ENCODE peak calls at places on chromosomes 5 and 9, in ten cellular contexts. One of them, this sample, is unnamed.

GRCh38 chr9:109507421-109507838 is 9.3 kb upstream of the PTPN3 start:
- DNase-seq in NCI-H1105: no peak
- DNase-seq in neuronal stem cell: no peak
- DNase-seq in type B pancreatic cell: no peak
- DNase-seq in SJSA1: peak; percentile 32
- DNase-seq in A673: no peak
- DNase-seq in uterus: peak; percentile 34
- DNase-seq in stimulated activated CD8-positive, alpha-beta memory T cell treated with anti-CD3 and anti-CD28 coated beads, Interleukin-12 subunit alpha, Interleukin-12 subunit beta, amount 100 ng/mL, for 4 hours: no peak
- DNase-seq in CD4-positive, alpha-beta T cell: no peak
- DNase-seq in sciatic nerve: no peak
- DNase-seq in this sample: no peak

GRCh38 chr5:10250804-10251276 is 760 bp downstream of the CCT5 start:
- DNase-seq in CD4-positive, alpha-beta T cell: no peak
- DNase-seq in A673: no peak
- DNase-seq in stimulated activated CD8-positive, alpha-beta memory T cell treated with anti-CD3 and anti-CD28 coated beads, Interleukin-12 subunit alpha, Interleukin-12 subunit beta, amount 100 ng/mL, for 4 hours: no peak
- DNase-seq in SJSA1: no peak
- DNase-seq in sciatic nerve: no peak
- DNase-seq in uterus: no peak
- DNase-seq in NCI-H1105: no peak
- DNase-seq in neuronal stem cell: no peak
- DNase-seq in type B pancreatic cell: no peak
- DNase-seq in this sample: no peak

GRCh38 chr9:89174291-89174690 is 4.3 kb downstream of the SHC3 start:
- DNase-seq in CD4-positive, alpha-beta T cell: no peak
- DNase-seq in stimulated activated CD8-positive, alpha-beta memory T cell treated with anti-CD3 and anti-CD28 coated beads, Interleukin-12 subunit alpha, Interleukin-12 subunit beta, amount 100 ng/mL, for 4 hours: no peak
- DNase-seq in A673: no peak
- DNase-seq in uterus: no peak
- DNase-seq in SJSA1: no peak
- DNase-seq in neuronal stem cell: no peak
- DNase-seq in type B pancreatic cell: no peak
- DNase-seq in sciatic nerve: no peak
- DNase-seq in NCI-H1105: no peak
- DNase-seq in this sample: no peak

GRCh38 chr5:25295067-25295466 is 650.3 kb upstream of the CDH10 start:
- DNase-seq in CD4-positive, alpha-beta T cell: no peak
- DNase-seq in A673: no peak
- DNase-seq in type B pancreatic cell: no peak
- DNase-seq in sciatic nerve: no peak
- DNase-seq in SJSA1: no peak
- DNase-seq in NCI-H1105: no peak
- DNase-seq in neuronal stem cell: no peak
- DNase-seq in stimulated activated CD8-positive, alpha-beta memory T cell treated with anti-CD3 and anti-CD28 coated beads, Interleukin-12 subunit alpha, Interleukin-12 subunit beta, amount 100 ng/mL, for 4 hours: no peak
- DNase-seq in uterus: no peak
- DNase-seq in this sample: no peak

GRCh38 chr5:128536861-128537305 is 1.2 kb downstream of the FBN2 start:
- DNase-seq in type B pancreatic cell: no peak
- DNase-seq in NCI-H1105: no peak
- DNase-seq in sciatic nerve: no peak
- DNase-seq in SJSA1: no peak
- DNase-seq in CD4-positive, alpha-beta T cell: no peak
- DNase-seq in uterus: no peak
- DNase-seq in stimulated activated CD8-positive, alpha-beta memory T cell treated with anti-CD3 and anti-CD28 coated beads, Interleukin-12 subunit alpha, Interleukin-12 subunit beta, amount 100 ng/mL, for 4 hours: no peak
- DNase-seq in A673: no peak
- DNase-seq in neuronal stem cell: peak; percentile 32
- DNase-seq in this sample: no peak

GRCh38 chr5:147398860-147399259 is 111.0 kb downstream of the DPYSL3 start:
- DNase-seq in NCI-H1105: no peak
- DNase-seq in sciatic nerve: no peak
- DNase-seq in CD4-positive, alpha-beta T cell: no peak
- DNase-seq in SJSA1: no peak
- DNase-seq in stimulated activated CD8-positive, alpha-beta memory T cell treated with anti-CD3 and anti-CD28 coated beads, Interleukin-12 subunit alpha, Interleukin-12 subunit beta, amount 100 ng/mL, for 4 hours: no peak
- DNase-seq in type B pancreatic cell: no peak
- DNase-seq in uterus: no peak
- DNase-seq in A673: no peak
- DNase-seq in neuronal stem cell: no peak
- DNase-seq in this sample: no peak

GRCh38 chr5:151627650-151628049 is 36.5 kb upstream of the FAT2 start:
- DNase-seq in NCI-H1105: no peak
- DNase-seq in sciatic nerve: no peak
- DNase-seq in stimulated activated CD8-positive, alpha-beta memory T cell treated with anti-CD3 and anti-CD28 coated beads, Interleukin-12 subunit alpha, Interleukin-12 subunit beta, amount 100 ng/mL, for 4 hours: no peak
- DNase-seq in SJSA1: no peak
- DNase-seq in A673: no peak
- DNase-seq in type B pancreatic cell: no peak
- DNase-seq in uterus: no peak
- DNase-seq in CD4-positive, alpha-beta T cell: no peak
- DNase-seq in neuronal stem cell: no peak
- DNase-seq in this sample: no peak

GRCh38 chr9:27442464-27442863 is 81.6 kb upstream of the IFNK start:
- DNase-seq in NCI-H1105: no peak
- DNase-seq in stimulated activated CD8-positive, alpha-beta memory T cell treated with anti-CD3 and anti-CD28 coated beads, Interleukin-12 subunit alpha, Interleukin-12 subunit beta, amount 100 ng/mL, for 4 hours: no peak
- DNase-seq in sciatic nerve: no peak
- DNase-seq in A673: no peak
- DNase-seq in CD4-positive, alpha-beta T cell: no peak
- DNase-seq in SJSA1: no peak
- DNase-seq in type B pancreatic cell: no peak
- DNase-seq in uterus: no peak
- DNase-seq in neuronal stem cell: no peak
- DNase-seq in this sample: no peak

GRCh38 chr9:91034521-91034920 is 232.9 kb downstream of the SYK start:
- DNase-seq in SJSA1: no peak
- DNase-seq in sciatic nerve: no peak
- DNase-seq in uterus: no peak
- DNase-seq in stimulated activated CD8-positive, alpha-beta memory T cell treated with anti-CD3 and anti-CD28 coated beads, Interleukin-12 subunit alpha, Interleukin-12 subunit beta, amount 100 ng/mL, for 4 hours: no peak
- DNase-seq in NCI-H1105: no peak
- DNase-seq in type B pancreatic cell: no peak
- DNase-seq in neuronal stem cell: no peak
- DNase-seq in A673: no peak
- DNase-seq in CD4-positive, alpha-beta T cell: no peak
- DNase-seq in this sample: no peak

GRCh38 chr5:98774192-98775046 is 956 bp downstream of the RGMB start:
- DNase-seq in A673: peak; percentile 86
- DNase-seq in neuronal stem cell: peak; percentile 60
- DNase-seq in SJSA1: peak; percentile 88
- DNase-seq in CD4-positive, alpha-beta T cell: peak; percentile 25
- DNase-seq in uterus: peak; percentile 52
- DNase-seq in sciatic nerve: peak; percentile 74
- DNase-seq in NCI-H1105: no peak
- DNase-seq in type B pancreatic cell: peak; percentile 79
- DNase-seq in stimulated activated CD8-positive, alpha-beta memory T cell treated with anti-CD3 and anti-CD28 coated beads, Interleukin-12 subunit alpha, Interleukin-12 subunit beta, amount 100 ng/mL, for 4 hours: peak; percentile 24
- DNase-seq in this sample: no peak

GRCh38 chr5:166909040-166909439 is 1382.4 kb upstream of the WWC1 start:
- DNase-seq in sciatic nerve: no peak
- DNase-seq in CD4-positive, alpha-beta T cell: no peak
- DNase-seq in A673: peak; percentile 2
- DNase-seq in NCI-H1105: no peak
- DNase-seq in SJSA1: peak; percentile 11
- DNase-seq in type B pancreatic cell: no peak
- DNase-seq in stimulated activated CD8-positive, alpha-beta memory T cell treated with anti-CD3 and anti-CD28 coated beads, Interleukin-12 subunit alpha, Interleukin-12 subunit beta, amount 100 ng/mL, for 4 hours: no peak
- DNase-seq in uterus: no peak
- DNase-seq in neuronal stem cell: no peak
- DNase-seq in this sample: no peak

GRCh38 chr9:123426406-123426805 is 70.4 kb downstream of the CRB2 start:
- DNase-seq in stimulated activated CD8-positive, alpha-beta memory T cell treated with anti-CD3 and anti-CD28 coated beads, Interleukin-12 subunit alpha, Interleukin-12 subunit beta, amount 100 ng/mL, for 4 hours: no peak
- DNase-seq in NCI-H1105: no peak
- DNase-seq in SJSA1: no peak
- DNase-seq in CD4-positive, alpha-beta T cell: no peak
- DNase-seq in neuronal stem cell: no peak
- DNase-seq in uterus: no peak
- DNase-seq in type B pancreatic cell: no peak
- DNase-seq in A673: no peak
- DNase-seq in sciatic nerve: no peak
- DNase-seq in this sample: no peak

GRCh38 chr5:180423133-180423532 is 70.0 kb upstream of the GFPT2 start:
- DNase-seq in A673: no peak
- DNase-seq in CD4-positive, alpha-beta T cell: no peak
- DNase-seq in stimulated activated CD8-positive, alpha-beta memory T cell treated with anti-CD3 and anti-CD28 coated beads, Interleukin-12 subunit alpha, Interleukin-12 subunit beta, amount 100 ng/mL, for 4 hours: no peak
- DNase-seq in uterus: no peak
- DNase-seq in type B pancreatic cell: no peak
- DNase-seq in SJSA1: no peak
- DNase-seq in NCI-H1105: no peak
- DNase-seq in sciatic nerve: no peak
- DNase-seq in neuronal stem cell: no peak
- DNase-seq in this sample: no peak

GRCh38 chr9:81791076-81791475 is 101.7 kb upstream of the TLE1 start:
- DNase-seq in SJSA1: no peak
- DNase-seq in NCI-H1105: no peak
- DNase-seq in uterus: no peak
- DNase-seq in CD4-positive, alpha-beta T cell: no peak
- DNase-seq in A673: no peak
- DNase-seq in sciatic nerve: no peak
- DNase-seq in stimulated activated CD8-positive, alpha-beta memory T cell treated with anti-CD3 and anti-CD28 coated beads, Interleukin-12 subunit alpha, Interleukin-12 subunit beta, amount 100 ng/mL, for 4 hours: no peak
- DNase-seq in neuronal stem cell: no peak
- DNase-seq in type B pancreatic cell: no peak
- DNase-seq in this sample: no peak

This sample was measured in CD8-positive, alpha-beta T cell.